ENCODE peak calls at places on chromosomes 5 and 9, in six cellular contexts. One of them, this sample, is unnamed.

GRCh38 chr9:134422301-134422700 is 96.0 kb downstream of the RXRA start:
- DNase-seq in H1: no peak
- DNase-seq in trophoblast cell: no peak
- DNase-seq in IMR-90: no peak
- DNase-seq in mesenchymal stem cell: no peak
- DNase-seq in H9: no peak
- DNase-seq in this sample: no peak

GRCh38 chr9:77725820-77726219 is 77.7 kb upstream of the GNA14 start:
- DNase-seq in H1: no peak
- DNase-seq in H9: no peak
- DNase-seq in IMR-90: no peak
- DNase-seq in trophoblast cell: no peak
- DNase-seq in mesenchymal stem cell: no peak
- DNase-seq in this sample: no peak

GRCh38 chr9:5800969-5801738 is 31.8 kb downstream of the ERMP1 start:
- DNase-seq in mesenchymal stem cell: no peak
- DNase-seq in H9: no peak
- DNase-seq in H1: no peak
- DNase-seq in IMR-90: no peak
- DNase-seq in trophoblast cell: no peak
- DNase-seq in this sample: no peak

GRCh38 chr9:98374385-98375051 is 119.1 kb upstream of the TBC1D2 start:
- DNase-seq in H9: no peak
- DNase-seq in trophoblast cell: peak
- DNase-seq in H1: no peak
- DNase-seq in IMR-90: peak
- DNase-seq in mesenchymal stem cell: peak
- DNase-seq in this sample: no peak

GRCh38 chr5:31680528-31680927 is 41.6 kb downstream of the PDZD2 start:
- DNase-seq in trophoblast cell: no peak
- DNase-seq in IMR-90: no peak
- DNase-seq in H1: no peak
- DNase-seq in mesenchymal stem cell: no peak
- DNase-seq in H9: no peak
- DNase-seq in this sample: no peak

GRCh38 chr9:77647659-77648457 is at the start of gene GNA14:
- DNase-seq in mesenchymal stem cell: peak
- DNase-seq in IMR-90: no peak
- DNase-seq in H1: no peak
- DNase-seq in trophoblast cell: no peak
- DNase-seq in H9: peak
- DNase-seq in this sample: peak

GRCh38 chr5:112758676-112759075 is 21.0 kb downstream of the APC start:
- DNase-seq in H9: no peak
- DNase-seq in trophoblast cell: no peak
- DNase-seq in IMR-90: no peak
- DNase-seq in mesenchymal stem cell: no peak
- DNase-seq in H1: no peak
- DNase-seq in this sample: no peak

GRCh38 chr5:42759456-42759855 is 2.8 kb downstream of the CCDC152 start:
- DNase-seq in mesenchymal stem cell: no peak
- DNase-seq in trophoblast cell: no peak
- DNase-seq in H9: no peak
- DNase-seq in IMR-90: no peak
- DNase-seq in H1: no peak
- DNase-seq in this sample: no peak

GRCh38 chr5:74296685-74297084 is 343.8 kb downstream of the ENC1 start:
- DNase-seq in H1: no peak
- DNase-seq in trophoblast cell: no peak
- DNase-seq in H9: no peak
- DNase-seq in mesenchymal stem cell: peak
- DNase-seq in IMR-90: peak
- DNase-seq in this sample: no peak

GRCh38 chr9:107481035-107481434 is 8.5 kb downstream of the KLF4 start:
- DNase-seq in trophoblast cell: no peak
- DNase-seq in IMR-90: no peak
- DNase-seq in H1: no peak
- DNase-seq in mesenchymal stem cell: no peak
- DNase-seq in H9: no peak
- DNase-seq in this sample: no peak

GRCh38 chr5:62037972-62038371 is 268.0 kb upstream of the KIF2A start:
- DNase-seq in mesenchymal stem cell: no peak
- DNase-seq in trophoblast cell: no peak
- DNase-seq in IMR-90: no peak
- DNase-seq in H1: no peak
- DNase-seq in H9: no peak
- DNase-seq in this sample: no peak

GRCh38 chr5:10874561-10874960 is 113.5 kb upstream of the DAP start:
- DNase-seq in IMR-90: no peak
- DNase-seq in H1: no peak
- DNase-seq in H9: no peak
- DNase-seq in trophoblast cell: no peak
- DNase-seq in mesenchymal stem cell: no peak
- DNase-seq in this sample: no peak

GRCh38 chr5:150034677-150035076 is 34.1 kb downstream of the HMGXB3 start:
- DNase-seq in H1: no peak
- DNase-seq in H9: no peak
- DNase-seq in IMR-90: peak
- DNase-seq in mesenchymal stem cell: peak
- DNase-seq in trophoblast cell: no peak
- DNase-seq in this sample: no peak

GRCh38 chr5:174827521-174827920 is 103.1 kb downstream of the MSX2 start:
- DNase-seq in IMR-90: no peak
- DNase-seq in trophoblast cell: no peak
- DNase-seq in H9: no peak
- DNase-seq in mesenchymal stem cell: no peak
- DNase-seq in H1: no peak
- DNase-seq in this sample: no peak

GRCh38 chr9:99824378-99825157 is 2.9 kb downstream of the NR4A3 start:
- DNase-seq in H1: no peak
- DNase-seq in H9: peak
- DNase-seq in trophoblast cell: no peak
- DNase-seq in IMR-90: no peak
- DNase-seq in mesenchymal stem cell: peak
- DNase-seq in this sample: peak

GRCh38 chr5:21236896-21237830 is 1249.2 kb upstream of the CDH18 start:
- DNase-seq in trophoblast cell: no peak
- DNase-seq in mesenchymal stem cell: peak
- DNase-seq in H1: no peak
- DNase-seq in H9: no peak
- DNase-seq in IMR-90: no peak
- DNase-seq in this sample: no peak

GRCh38 chr9:101269596-101270324 is 115.0 kb downstream of the BAAT start:
- DNase-seq in trophoblast cell: no peak
- DNase-seq in H1: no peak
- DNase-seq in mesenchymal stem cell: no peak
- DNase-seq in IMR-90: no peak
- DNase-seq in H9: peak
- DNase-seq in this sample: no peak

GRCh38 chr9:137456061-137456863 is 2.9 kb downstream of the NSMF start:
- DNase-seq in H9: no peak
- DNase-seq in H1: no peak
- DNase-seq in trophoblast cell: no peak
- DNase-seq in IMR-90: peak
- DNase-seq in mesenchymal stem cell: no peak
- DNase-seq in this sample: no peak

DNA sequence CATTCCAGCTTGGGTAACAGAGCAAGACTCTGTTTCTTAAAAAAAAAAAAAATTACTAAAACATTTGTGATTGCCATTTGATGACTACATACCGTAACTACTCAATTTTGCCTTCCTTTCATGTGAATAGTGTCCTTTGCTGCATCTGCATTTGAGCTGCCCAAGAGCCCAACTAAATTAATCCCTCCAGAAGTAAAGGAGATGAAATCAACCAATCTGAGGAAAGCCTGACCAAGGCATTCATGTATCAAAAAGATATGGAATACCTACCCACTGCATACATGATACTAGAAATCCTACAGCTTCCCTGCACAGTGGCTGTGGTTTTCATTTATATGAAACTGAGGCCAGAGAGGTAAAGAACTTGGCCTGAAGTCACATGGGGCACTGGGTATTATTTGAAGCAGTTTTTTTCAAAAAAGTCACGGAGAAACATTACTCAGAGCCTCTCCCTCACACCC is 177.5 kb downstream of the AOPEP start:
- DNase-seq in trophoblast cell: no peak
- DNase-seq in mesenchymal stem cell: no peak
- DNase-seq in IMR-90: peak
- DNase-seq in H9: no peak
- DNase-seq in H1: no peak
- DNase-seq in this sample: no peak
- H3K4me2 ChIP-seq in trophoblast cell: no peak
- H3K4me2 ChIP-seq in mesenchymal stem cell: no peak
- H3K4me2 ChIP-seq in IMR-90: peak
- H3K4me2 ChIP-seq in H9: no peak
- H3K4me2 ChIP-seq in H1: no peak
- H3K4me2 ChIP-seq in this sample: no peak

GRCh38 chr5:59698774-59699173 is 194.8 kb downstream of the PDE4D start:
- DNase-seq in H9: no peak
- DNase-seq in mesenchymal stem cell: no peak
- DNase-seq in H1: no peak
- DNase-seq in IMR-90: no peak
- DNase-seq in trophoblast cell: no peak
- DNase-seq in this sample: no peak
- H4K91ac ChIP-seq in H9: no peak
- H4K91ac ChIP-seq in mesenchymal stem cell: no peak
- H4K91ac ChIP-seq in H1: no peak
- H4K91ac ChIP-seq in IMR-90: no peak
- H4K91ac ChIP-seq in trophoblast cell: no peak
- H4K91ac ChIP-seq in this sample: no peak

DNA sequence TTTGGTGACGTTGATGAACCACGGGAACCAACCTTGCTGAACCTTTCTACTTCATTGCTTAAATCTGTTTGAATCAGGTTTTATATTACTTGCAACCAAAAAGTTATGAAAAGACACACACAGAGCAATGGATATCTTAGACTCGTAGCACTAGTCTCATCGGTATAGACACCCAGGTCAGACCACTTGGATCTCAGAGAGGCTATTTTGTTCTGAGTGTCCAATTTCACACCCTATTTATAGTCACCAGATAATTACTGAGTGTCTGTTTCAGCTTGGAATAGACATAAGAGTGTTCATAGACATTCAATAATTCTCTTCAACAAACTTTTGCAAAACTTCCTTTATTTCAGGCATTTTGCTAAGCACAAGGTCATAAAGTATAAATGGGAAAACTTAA is 145.4 kb upstream of the EGFLAM start:
- DNase-seq in trophoblast cell: no peak
- DNase-seq in H1: no peak
- DNase-seq in IMR-90: no peak
- DNase-seq in mesenchymal stem cell: no peak
- DNase-seq in H9: no peak
- DNase-seq in this sample: no peak
- H4K8ac ChIP-seq in trophoblast cell: no peak
- H4K8ac ChIP-seq in H1: no peak
- H4K8ac ChIP-seq in IMR-90: no peak
- H4K8ac ChIP-seq in mesenchymal stem cell: no peak
- H4K8ac ChIP-seq in H9: no peak
- H4K8ac ChIP-seq in this sample: no peak

GRCh38 chr5:7902993-7903625 is 34.2 kb downstream of the MTRR start:
- DNase-seq in H1: no peak
- DNase-seq in trophoblast cell: no peak
- DNase-seq in IMR-90: no peak
- DNase-seq in mesenchymal stem cell: no peak
- DNase-seq in H9: no peak
- DNase-seq in this sample: no peak
- H3K4me2 ChIP-seq in H1: no peak
- H3K4me2 ChIP-seq in trophoblast cell: no peak
- H3K4me2 ChIP-seq in IMR-90: no peak
- H3K4me2 ChIP-seq in mesenchymal stem cell: no peak
- H3K4me2 ChIP-seq in H9: no peak
- H3K4me2 ChIP-seq in this sample: no peak

GRCh38 chr5:83044941-83045340 is 32.3 kb downstream of the TMEM167A start:
- DNase-seq in IMR-90: no peak
- DNase-seq in trophoblast cell: no peak
- DNase-seq in H9: no peak
- DNase-seq in H1: no peak
- DNase-seq in mesenchymal stem cell: no peak
- DNase-seq in this sample: no peak

GRCh38 chr5:83049370-83049863 is 27.8 kb downstream of the TMEM167A start:
- DNase-seq in trophoblast cell: no peak
- DNase-seq in H1: no peak
- DNase-seq in mesenchymal stem cell: no peak
- DNase-seq in H9: no peak
- DNase-seq in IMR-90: no peak
- DNase-seq in this sample: no peak

GRCh38 chr5:83048277-83048676 is 28.9 kb downstream of the TMEM167A start:
- DNase-seq in trophoblast cell: no peak
- DNase-seq in H1: no peak
- DNase-seq in H9: no peak
- DNase-seq in IMR-90: peak
- DNase-seq in mesenchymal stem cell: no peak
- DNase-seq in this sample: no peak

GRCh38 chr5:83050723-83051340 is 26.4 kb downstream of the TMEM167A start:
- DNase-seq in IMR-90: no peak
- DNase-seq in H9: no peak
- DNase-seq in mesenchymal stem cell: no peak
- DNase-seq in trophoblast cell: no peak
- DNase-seq in H1: no peak
- DNase-seq in this sample: no peak

DNA sequence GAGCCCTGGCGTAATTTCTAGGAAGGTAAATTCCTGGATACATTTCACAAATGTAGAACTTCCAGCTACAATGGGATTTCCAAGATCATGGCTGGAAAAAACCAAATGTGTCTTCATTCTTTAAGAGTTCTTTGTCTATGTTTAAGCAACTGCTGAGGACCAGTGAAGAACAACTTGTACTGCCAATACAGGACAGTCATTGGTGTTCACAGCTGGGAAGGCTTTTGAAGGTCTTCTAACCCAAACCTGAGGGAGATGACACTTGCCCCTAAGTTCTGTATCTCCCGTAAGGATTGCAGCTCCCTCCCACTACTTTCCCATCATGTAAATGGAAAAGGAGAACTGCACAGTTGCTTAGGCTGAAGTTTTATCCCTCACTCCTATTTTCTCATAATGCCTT is 28.4 kb downstream of the TMEM167A start:
- DNase-seq in IMR-90: no peak
- DNase-seq in trophoblast cell: no peak
- DNase-seq in mesenchymal stem cell: no peak
- DNase-seq in H9: no peak
- DNase-seq in H1: no peak
- DNase-seq in this sample: no peak
- H4K91ac ChIP-seq in IMR-90: no peak
- H4K91ac ChIP-seq in trophoblast cell: no peak
- H4K91ac ChIP-seq in mesenchymal stem cell: no peak
- H4K91ac ChIP-seq in H9: no peak
- H4K91ac ChIP-seq in H1: no peak
- H4K91ac ChIP-seq in this sample: no peak

GRCh38 chr9:91312717-91313325 is 48.9 kb downstream of the AUH start:
- DNase-seq in H1: no peak
- DNase-seq in H9: no peak
- DNase-seq in IMR-90: no peak
- DNase-seq in mesenchymal stem cell: no peak
- DNase-seq in trophoblast cell: peak
- DNase-seq in this sample: no peak
- H4K8ac ChIP-seq in H1: no peak
- H4K8ac ChIP-seq in H9: no peak
- H4K8ac ChIP-seq in IMR-90: no peak
- H4K8ac ChIP-seq in mesenchymal stem cell: no peak
- H4K8ac ChIP-seq in trophoblast cell: peak
- H4K8ac ChIP-seq in this sample: no peak